ENCODE peak calls at places on chromosomes 1 and 21, in ten cellular contexts. K is adrenal gland, U is sigmoid colon, G is erythroblast, Q is NB4, J is stomach, N is esophagus muscularis mucosa, L is H54, X is A549, E is ovary. Z is an unnamed sample.

GRCh38 chr1:15833069-15833679 is 14.3 kb upstream of the SPEN start:
- DNase-seq in K (peak; percentile 35), N (no peak), U (peak; percentile 80), Q (peak; percentile 89), G (peak; percentile 40), L (no peak), E (peak; percentile 76), J (peak; percentile 44), X (no peak), Z (no peak)

GRCh38 chr21:27301216-27301615 is 334.3 kb upstream of the ADAMTS5 start:
- DNase-seq in G (no peak), Q (no peak), U (no peak), N (no peak), E (no peak), X (no peak), K (no peak), J (no peak), L (no peak), Z (no peak)

GRCh38 chr1:59317780-59318179 is 20.9 kb downstream of the FGGY start:
- DNase-seq in N (no peak), L (no peak), X (no peak), K (no peak), U (no peak), E (no peak), J (no peak), G (no peak), Q (no peak), Z (no peak)

GRCh38 chr1:21319447-21320407 is 29.5 kb upstream of the ECE1 start:
- DNase-seq in X (peak; percentile 28), K (no peak), G (peak; percentile 76), Q (no peak), E (peak; percentile 60), L (no peak), N (no peak), U (peak; percentile 79), J (peak; percentile 83), Z (no peak)

GRCh38 chr1:12711421-12712005 is 4.4 kb upstream of the AADACL3 start:
- DNase-seq in N (no peak), E (no peak), Q (no peak), L (no peak), K (no peak), J (no peak), U (no peak), X (no peak), G (no peak), Z (no peak)

GRCh38 chr1:168273575-168273974 is 7.1 kb upstream of the TBX19 start:
- DNase-seq in Q (no peak), L (no peak), N (no peak), E (no peak), K (no peak), X (no peak), U (no peak), J (no peak), G (no peak), Z (no peak)

GRCh38 chr1:25610822-25611630 is 5.6 kb upstream of the MAN1C1 start:
- DNase-seq in Q (peak; percentile 44), G (peak; percentile 27), E (no peak), N (peak; percentile 60), X (no peak), K (no peak), U (no peak), J (no peak), L (no peak), Z (peak; percentile 42)

GRCh38 chr1:33349778-33350610 is 29.1 kb upstream of the A3GALT2 start:
- DNase-seq in N (peak; percentile 95), Q (peak; percentile 91), J (peak; percentile 89), U (peak; percentile 95), G (peak; percentile 91), X (peak; percentile 69), E (peak; percentile 83), K (peak; percentile 86), L (peak; percentile 96), Z (no peak)

GRCh38 chr1:118151312-118151937 is 33.6 kb downstream of the SPAG17 start:
- DNase-seq in X (no peak), G (peak; percentile 71), N (no peak), U (no peak), K (peak; percentile 41), Q (peak; percentile 64), J (peak; percentile 59), L (no peak), E (no peak), Z (no peak)

GRCh38 chr1:246107516-246108277 is 399.4 kb downstream of the SMYD3 start:
- DNase-seq in G (no peak), X (no peak), N (no peak), U (no peak), Q (peak; percentile 39), L (no peak), K (no peak), E (no peak), J (no peak), Z (no peak)

GRCh38 chr1:208374391-208374941 is 130.3 kb upstream of the PLXNA2 start:
- DNase-seq in N (no peak), Q (no peak), U (no peak), X (no peak), L (no peak), E (no peak), K (peak; percentile 62), J (no peak), G (no peak), Z (no peak)

GRCh38 chr1:196678510-196678884 is 26.7 kb downstream of the CFH start:
- DNase-seq in E (no peak), K (no peak), L (no peak), U (no peak), X (no peak), G (no peak), N (no peak), Q (no peak), J (no peak), Z (no peak)

GRCh38 chr1:197144570-197145325 is 1.7 kb downstream of the ASPM start:
- DNase-seq in X (no peak), K (no peak), N (no peak), L (no peak), J (no peak), Q (peak; percentile 8), U (no peak), E (no peak), G (peak; percentile 55), Z (no peak)

GRCh38 chr1:28378906-28379305 is 9.4 kb downstream of the PHACTR4 start:
- DNase-seq in J (no peak), L (no peak), E (no peak), K (no peak), Q (no peak), U (no peak), X (no peak), N (no peak), G (no peak), Z (no peak)

GRCh38 chr1:166838766-166839599 is at the start of gene POGK:
- DNase-seq in K (peak; percentile 95), E (peak; percentile 88), G (peak; percentile 74), L (peak; percentile 87), U (peak; percentile 96), J (peak; percentile 89), Q (peak; percentile 92), N (peak; percentile 96), X (peak; percentile 80), Z (no peak)
- TF ChIP-seq POLR2A in K (peak; percentile 42), E (peak; percentile 57), G (peak; percentile 60), L (peak; percentile 81), U (no peak), J (peak; percentile 7), Q (peak; percentile 68), N (peak; percentile 64), X (peak; percentile 87), Z (no peak)

GRCh38 chr1:27366113-27366410 is 699 bp downstream of the MAP3K6 start:
- DNase-seq in N (peak; percentile 94), U (peak; percentile 94), G (peak; percentile 77), L (peak; percentile 61), K (peak; percentile 86), J (peak; percentile 82), Q (peak; percentile 93), E (peak; percentile 79), X (peak; percentile 75), Z (no peak)

GRCh38 chr1:27366411-27367159 is at the start of gene MAP3K6:
- DNase-seq in G (peak; percentile 72), L (peak; percentile 80), Q (peak; percentile 91), E (peak; percentile 84), X (peak; percentile 70), N (peak; percentile 98), J (peak; percentile 90), K (peak; percentile 89), U (peak; percentile 96), Z (peak; percentile 97)

GRCh38 chr1:27364696-27365371 is 1.9 kb downstream of the MAP3K6 start:
- DNase-seq in E (no peak), N (no peak), J (no peak), K (no peak), U (no peak), Q (peak; percentile 40), L (no peak), G (no peak), X (no peak), Z (no peak)

GRCh38 chr1:27363766-27364695 is 2.7 kb downstream of the MAP3K6 start:
- DNase-seq in G (no peak), K (no peak), N (no peak), E (no peak), Q (no peak), U (no peak), X (no peak), L (no peak), J (no peak), Z (no peak)

DNA sequence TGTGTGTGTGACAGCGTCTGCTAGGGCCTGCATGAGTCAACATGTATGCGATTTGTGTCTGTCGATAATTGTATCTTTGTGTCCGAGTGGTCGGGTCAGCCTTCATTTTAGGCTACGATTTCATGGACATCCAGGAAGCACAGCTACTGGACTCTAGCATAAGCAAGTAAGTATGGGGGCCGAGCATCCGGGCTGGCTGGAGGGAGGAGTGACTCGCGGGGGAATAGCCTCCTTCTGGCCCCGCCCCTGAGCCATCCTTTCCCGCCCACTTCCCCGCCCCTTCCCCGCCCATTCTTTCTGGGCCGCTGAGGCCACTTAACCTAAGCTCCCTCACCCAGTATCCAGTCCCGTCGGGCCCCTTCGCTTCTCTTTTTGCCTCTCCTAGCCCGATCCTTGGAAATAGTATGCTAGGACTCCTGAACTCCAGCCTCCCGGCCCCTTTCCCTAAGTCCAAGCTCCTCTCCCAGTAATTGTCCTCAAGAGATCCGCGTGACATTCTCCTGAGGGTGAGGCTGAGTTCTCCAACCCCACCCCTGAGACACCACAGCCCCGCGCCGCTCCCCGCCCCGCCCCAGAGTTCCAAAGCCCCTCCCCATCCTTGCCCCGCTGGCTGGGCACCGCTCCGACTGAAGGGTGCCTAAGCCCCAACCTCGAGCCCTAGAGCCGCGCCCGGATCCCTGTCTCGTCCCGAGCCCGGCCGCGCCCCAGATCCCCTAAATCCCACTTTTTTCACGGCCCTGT is 1.2 kb downstream of the MAP3K6 start:
- DNase-seq in U (peak; percentile 97), K (peak; percentile 90), J (peak; percentile 89), L (peak; percentile 86), E (peak; percentile 89), N (peak; percentile 99), Q (peak; percentile 89), X (peak; percentile 74), G (peak; percentile 91), Z (no peak)
- TF ChIP-seq POLR2A in U (peak; percentile 56), K (no peak), J (no peak), L (no peak), E (peak; percentile 71), N (no peak), Q (peak; percentile 45), X (no peak), G (no peak), Z (peak; percentile 70)

GRCh38 chr1:66575739-66576138 is 41.8 kb downstream of the SGIP1 start:
- DNase-seq in N (no peak), L (no peak), U (peak; percentile 67), E (no peak), Q (no peak), K (no peak), J (no peak), G (no peak), X (no peak), Z (no peak)
- TF ChIP-seq POLR2A in N (no peak), L (no peak), U (no peak), E (no peak), Q (no peak), K (no peak), J (no peak), G (no peak), X (no peak), Z (no peak)

GRCh38 chr1:204409878-204410763 is 1.5 kb downstream of the PPP1R15B start:
- DNase-seq in E (no peak), K (no peak), Q (no peak), N (peak; percentile 90), L (no peak), X (no peak), U (no peak), J (no peak), G (peak; percentile 62), Z (no peak)
- TF ChIP-seq POLR2A in E (no peak), K (no peak), Q (no peak), N (no peak), L (no peak), X (no peak), U (no peak), J (no peak), G (no peak), Z (no peak)

Z was measured in vagina.